ENCODE peak calls at places on chromosomes 11 and 22, in eight cellular contexts. W is activated naive CD8-positive, alpha-beta T cell treated with anti-CD3 and anti-CD28 coated beads, Interleukin-2, amount 50 U/mL, for 24 hours; I is CD4-positive, alpha-beta T cell; D is adipocyte; N is stimulated activated CD4-positive, alpha-beta T cell treated with anti-CD3 and anti-CD28 coated beads, TNF-alpha, amount 100 ng/mL, for 48 hours; Y is skeletal muscle cell; L is type B pancreatic cell; K is esophagus muscularis mucosa. G is an unnamed sample.
A peak's percentile ranks its signal among the peaks of the same experiment; 100 is the strongest.

GRCh38 chr11:110447897-110448522 is 18.3 kb downstream of the FDX1 start:
- DNase-seq in Y (no peak), K (no peak), D (no peak), I (no peak), N (no peak), L (no peak), W (no peak), G (no peak)

GRCh38 chr22:39526736-39527171 is 5.8 kb downstream of the RPS19BP1 start:
- DNase-seq in K (no peak), D (no peak), I (peak; percentile 38), Y (no peak), L (no peak), W (peak; percentile 39), N (no peak), G (no peak)

GRCh38 chr11:28727254-28727653 is 619.1 kb downstream of the METTL15 start:
- DNase-seq in D (peak; percentile 66), I (no peak), W (no peak), L (no peak), Y (no peak), N (no peak), K (no peak), G (no peak)

GRCh38 chr22:22388055-22388454 is 120.5 kb downstream of the ZNF280B start:
- DNase-seq in D (no peak), Y (no peak), L (no peak), I (no peak), K (no peak), N (no peak), W (no peak), G (no peak)

GRCh38 chr11:13486926-13487660 is 8.7 kb downstream of the PTH start:
- DNase-seq in N (peak; percentile 48), L (no peak), K (no peak), W (peak; percentile 55), I (peak; percentile 49), D (peak; percentile 59), Y (no peak), G (peak; percentile 46)

GRCh38 chr11:34395916-34396555 is 38.2 kb upstream of the ABTB2 start:
- DNase-seq in D (peak; percentile 61), K (no peak), Y (no peak), I (no peak), W (no peak), L (no peak), N (no peak), G (peak; percentile 9)

GRCh38 chr11:34655335-34656008 is 34.6 kb downstream of the EHF start:
- DNase-seq in W (no peak), D (peak; percentile 56), L (no peak), N (no peak), K (no peak), Y (peak; percentile 14), I (no peak), G (no peak)

GRCh38 chr11:33259869-33260268 is 2.7 kb downstream of the HIPK3 start:
- DNase-seq in W (no peak), L (no peak), Y (no peak), K (no peak), D (peak; percentile 39), I (no peak), N (no peak), G (no peak)

GRCh38 chr11:15006139-15006759 is 34.1 kb upstream of the CALCA start:
- DNase-seq in Y (peak; percentile 1), K (no peak), I (no peak), N (no peak), W (no peak), D (peak; percentile 27), L (no peak), G (peak; percentile 51)

GRCh38 chr11:2767751-2768150 is 68.0 kb upstream of the KCNQ1OT1 start:
- DNase-seq in W (no peak), Y (no peak), K (peak; percentile 87), N (no peak), L (peak; percentile 47), I (no peak), D (no peak), G (no peak)

GRCh38 chr11:3219281-3219892 is 774 bp upstream of the MRGPRG start:
- DNase-seq in I (no peak), W (no peak), N (no peak), K (no peak), Y (no peak), L (no peak), D (no peak), G (no peak)

GRCh38 chr11:117829369-117829725 is 4.8 kb upstream of the FXYD2 start:
- DNase-seq in D (no peak), I (no peak), L (no peak), Y (no peak), K (no peak), W (no peak), N (no peak), G (no peak)

GRCh38 chr22:39534591-39535301 is 2.2 kb upstream of the RPS19BP1 start:
- DNase-seq in K (peak; percentile 94), D (peak; percentile 91), I (peak; percentile 72), L (peak; percentile 94), W (peak; percentile 92), Y (no peak), N (no peak), G (peak; percentile 18)

GRCh38 chr22:44450503-44450902 is 47.5 kb downstream of the RTL6 start:
- DNase-seq in D (no peak), W (no peak), I (no peak), K (no peak), Y (no peak), L (no peak), N (no peak), G (no peak)

GRCh38 chr11:117396970-117397369 is 69.3 kb downstream of the CEP164 start:
- DNase-seq in K (no peak), W (no peak), I (no peak), L (no peak), D (no peak), N (no peak), Y (no peak), G (no peak)

GRCh38 chr11:61645179-61645868 is 34.9 kb upstream of the DAGLA start:
- DNase-seq in K (no peak), L (no peak), Y (no peak), I (no peak), N (no peak), D (peak; percentile 11), W (no peak), G (no peak)